ENCODE peak calls at places on chromosomes 1 and 21, in seven cellular contexts. One of them, this sample, is unnamed. For H3K4me1, the result is how much of the 10 kb centered on the place peaks cover.

GRCh38 chr1:68442822-68443556 is 6.8 kb downstream of the RPE65 start:
- DNase-seq in CD8-positive, alpha-beta memory T cell: no peak
- DNase-seq in mesendoderm: peak
- DNase-seq in transverse colon: peak
- DNase-seq in mesenchymal stem cell: peak
- DNase-seq in heart right ventricle: peak
- DNase-seq in pancreas: peak
- DNase-seq in this sample: no peak

GRCh38 chr1:58156124-58156468 is 390.4 kb downstream of the OMA1 start:
- DNase-seq in transverse colon: no peak
- DNase-seq in heart right ventricle: no peak
- DNase-seq in CD8-positive, alpha-beta memory T cell: no peak
- DNase-seq in mesenchymal stem cell: no peak
- DNase-seq in pancreas: no peak
- DNase-seq in mesendoderm: no peak
- DNase-seq in this sample: no peak

GRCh38 chr1:169485427-169486280 is at the start of gene SLC19A2:
- DNase-seq in mesendoderm: peak
- DNase-seq in pancreas: peak
- DNase-seq in transverse colon: peak
- DNase-seq in heart right ventricle: peak
- DNase-seq in CD8-positive, alpha-beta memory T cell: peak
- DNase-seq in mesenchymal stem cell: peak
- DNase-seq in this sample: peak

GRCh38 chr1:116138277-116138792 is 27.1 kb downstream of the MAB21L3 start:
- DNase-seq in CD8-positive, alpha-beta memory T cell: no peak
- DNase-seq in heart right ventricle: no peak
- DNase-seq in mesenchymal stem cell: no peak
- DNase-seq in transverse colon: no peak
- DNase-seq in pancreas: no peak
- DNase-seq in mesendoderm: no peak
- DNase-seq in this sample: no peak

GRCh38 chr1:219177363-219177762 is 3.7 kb downstream of the LYPLAL1 start:
- DNase-seq in mesendoderm: no peak
- DNase-seq in transverse colon: no peak
- DNase-seq in heart right ventricle: no peak
- DNase-seq in pancreas: no peak
- DNase-seq in CD8-positive, alpha-beta memory T cell: no peak
- DNase-seq in mesenchymal stem cell: no peak
- DNase-seq in this sample: no peak

GRCh38 chr1:92987462-92987861 is 26.2 kb upstream of the DIPK1A start:
- DNase-seq in CD8-positive, alpha-beta memory T cell: no peak
- DNase-seq in mesenchymal stem cell: no peak
- DNase-seq in pancreas: no peak
- DNase-seq in mesendoderm: no peak
- DNase-seq in heart right ventricle: no peak
- DNase-seq in transverse colon: no peak
- DNase-seq in this sample: no peak

GRCh38 chr1:182633031-182633430 is 28.8 kb upstream of the RGS16 start:
- DNase-seq in mesendoderm: no peak
- DNase-seq in mesenchymal stem cell: no peak
- DNase-seq in pancreas: no peak
- DNase-seq in transverse colon: no peak
- DNase-seq in CD8-positive, alpha-beta memory T cell: no peak
- DNase-seq in heart right ventricle: no peak
- DNase-seq in this sample: no peak

GRCh38 chr1:243742814-243743213 is 107.2 kb downstream of the AKT3 start:
- DNase-seq in pancreas: no peak
- DNase-seq in transverse colon: no peak
- DNase-seq in heart right ventricle: no peak
- DNase-seq in mesendoderm: no peak
- DNase-seq in CD8-positive, alpha-beta memory T cell: no peak
- DNase-seq in mesenchymal stem cell: peak
- DNase-seq in this sample: no peak

GRCh38 chr1:27392096-27392777 is at the start of gene GPR3:
- DNase-seq in mesenchymal stem cell: peak
- DNase-seq in pancreas: peak
- DNase-seq in mesendoderm: peak
- DNase-seq in heart right ventricle: peak
- DNase-seq in transverse colon: peak
- DNase-seq in CD8-positive, alpha-beta memory T cell: peak
- DNase-seq in this sample: peak

GRCh38 chr1:77824083-77824482 is 44.6 kb downstream of the MIGA1 start:
- DNase-seq in CD8-positive, alpha-beta memory T cell: no peak
- DNase-seq in heart right ventricle: no peak
- DNase-seq in pancreas: no peak
- DNase-seq in transverse colon: no peak
- DNase-seq in mesenchymal stem cell: peak
- DNase-seq in mesendoderm: peak
- DNase-seq in this sample: no peak

GRCh38 chr1:234849824-234850223 is 239.8 kb upstream of the IRF2BP2 start:
- DNase-seq in mesendoderm: no peak
- DNase-seq in mesenchymal stem cell: no peak
- DNase-seq in heart right ventricle: no peak
- DNase-seq in transverse colon: peak
- DNase-seq in pancreas: no peak
- DNase-seq in CD8-positive, alpha-beta memory T cell: no peak
- DNase-seq in this sample: no peak

GRCh38 chr1:16163882-16164820 is 8.3 kb upstream of the EPHA2 start:
- DNase-seq in transverse colon: no peak
- DNase-seq in heart right ventricle: no peak
- DNase-seq in mesenchymal stem cell: peak
- DNase-seq in pancreas: no peak
- DNase-seq in mesendoderm: peak
- DNase-seq in CD8-positive, alpha-beta memory T cell: no peak
- DNase-seq in this sample: no peak

GRCh38 chr1:226664413-226665101 is 74.5 kb downstream of the ITPKB start:
- DNase-seq in mesenchymal stem cell: peak
- DNase-seq in CD8-positive, alpha-beta memory T cell: no peak
- DNase-seq in transverse colon: peak
- DNase-seq in pancreas: peak
- DNase-seq in mesendoderm: peak
- DNase-seq in heart right ventricle: peak
- DNase-seq in this sample: no peak

GRCh38 chr21:37699024-37699770 is 217.1 kb downstream of the KCNJ6 start:
- DNase-seq in heart right ventricle: no peak
- DNase-seq in mesenchymal stem cell: no peak
- DNase-seq in CD8-positive, alpha-beta memory T cell: no peak
- DNase-seq in pancreas: no peak
- DNase-seq in transverse colon: no peak
- DNase-seq in mesendoderm: no peak
- DNase-seq in this sample: no peak

GRCh38 chr1:110554871-110555801 is 36.2 kb upstream of the KCNA10 start:
- DNase-seq in heart right ventricle: peak
- DNase-seq in mesendoderm: peak
- DNase-seq in pancreas: peak
- DNase-seq in mesenchymal stem cell: peak
- DNase-seq in transverse colon: peak
- DNase-seq in CD8-positive, alpha-beta memory T cell: peak
- DNase-seq in this sample: peak

GRCh38 chr1:51671527-51672325 is 54.8 kb downstream of the OSBPL9 start:
- DNase-seq in mesenchymal stem cell: peak
- DNase-seq in heart right ventricle: no peak
- DNase-seq in transverse colon: no peak
- DNase-seq in mesendoderm: peak
- DNase-seq in CD8-positive, alpha-beta memory T cell: no peak
- DNase-seq in pancreas: no peak
- DNase-seq in this sample: no peak

GRCh38 chr1:107963601-107964396 is 1.2 kb downstream of the VAV3 start:
- DNase-seq in CD8-positive, alpha-beta memory T cell: peak
- DNase-seq in transverse colon: peak
- DNase-seq in pancreas: no peak
- DNase-seq in heart right ventricle: peak
- DNase-seq in mesenchymal stem cell: peak
- DNase-seq in mesendoderm: peak
- DNase-seq in this sample: peak

GRCh38 chr1:227934476-227935313 is 13.0 kb downstream of the WNT9A start:
- DNase-seq in pancreas: no peak
- DNase-seq in mesenchymal stem cell: peak
- DNase-seq in heart right ventricle: no peak
- DNase-seq in transverse colon: no peak
- DNase-seq in CD8-positive, alpha-beta memory T cell: peak
- DNase-seq in mesendoderm: peak
- DNase-seq in this sample: no peak

GRCh38 chr1:153933420-153933819 is 10.6 kb upstream of the GATAD2B start:
- DNase-seq in mesenchymal stem cell: no peak
- DNase-seq in heart right ventricle: no peak
- DNase-seq in transverse colon: no peak
- DNase-seq in mesendoderm: no peak
- DNase-seq in pancreas: no peak
- DNase-seq in CD8-positive, alpha-beta memory T cell: peak
- DNase-seq in this sample: no peak

GRCh38 chr1:64308856-64309255 is 105.4 kb downstream of the UBE2U start:
- DNase-seq in transverse colon: no peak
- DNase-seq in heart right ventricle: no peak
- DNase-seq in mesenchymal stem cell: no peak
- DNase-seq in pancreas: no peak
- DNase-seq in mesendoderm: peak
- DNase-seq in CD8-positive, alpha-beta memory T cell: no peak
- DNase-seq in this sample: no peak

GRCh38 chr1:8023995-8024313 is 2.2 kb downstream of the ERRFI1 start:
- DNase-seq in heart right ventricle: no peak
- DNase-seq in pancreas: no peak
- DNase-seq in CD8-positive, alpha-beta memory T cell: no peak
- DNase-seq in transverse colon: no peak
- DNase-seq in mesendoderm: peak
- DNase-seq in mesenchymal stem cell: peak
- DNase-seq in this sample: no peak

GRCh38 chr1:223141021-223141420 is 2.0 kb downstream of the TLR5 start:
- DNase-seq in pancreas: peak
- DNase-seq in mesenchymal stem cell: peak
- DNase-seq in transverse colon: peak
- DNase-seq in mesendoderm: no peak
- DNase-seq in CD8-positive, alpha-beta memory T cell: no peak
- DNase-seq in heart right ventricle: no peak
- DNase-seq in this sample: no peak

GRCh38 chr1:223136086-223136485 is 7.0 kb downstream of the TLR5 start:
- DNase-seq in transverse colon: no peak
- DNase-seq in mesenchymal stem cell: no peak
- DNase-seq in CD8-positive, alpha-beta memory T cell: no peak
- DNase-seq in mesendoderm: peak
- DNase-seq in heart right ventricle: no peak
- DNase-seq in pancreas: no peak
- DNase-seq in this sample: no peak

GRCh38 chr1:223135176-223135575 is 7.9 kb downstream of the TLR5 start:
- DNase-seq in mesendoderm: no peak
- DNase-seq in mesenchymal stem cell: no peak
- DNase-seq in CD8-positive, alpha-beta memory T cell: no peak
- DNase-seq in transverse colon: peak
- DNase-seq in heart right ventricle: no peak
- DNase-seq in pancreas: no peak
- DNase-seq in this sample: peak

GRCh38 chr1:223140551-223140950 is 2.5 kb downstream of the TLR5 start:
- DNase-seq in transverse colon: no peak
- DNase-seq in mesendoderm: no peak
- DNase-seq in CD8-positive, alpha-beta memory T cell: no peak
- DNase-seq in pancreas: no peak
- DNase-seq in heart right ventricle: no peak
- DNase-seq in mesenchymal stem cell: no peak
- DNase-seq in this sample: no peak

GRCh38 chr1:223137402-223138100 is 5.5 kb downstream of the TLR5 start:
- DNase-seq in transverse colon: peak
- DNase-seq in heart right ventricle: no peak
- DNase-seq in mesendoderm: no peak
- DNase-seq in pancreas: no peak
- DNase-seq in mesenchymal stem cell: peak
- DNase-seq in CD8-positive, alpha-beta memory T cell: no peak
- DNase-seq in this sample: peak
- H3K4me1 ChIP-seq in transverse colon: under half
- H3K4me1 ChIP-seq in heart right ventricle: half or more
- H3K4me1 ChIP-seq in mesendoderm: under half
- H3K4me1 ChIP-seq in pancreas: under half
- H3K4me1 ChIP-seq in mesenchymal stem cell: under half
- H3K4me1 ChIP-seq in CD8-positive, alpha-beta memory T cell: under half
- H3K4me1 ChIP-seq in this sample: under half

GRCh38 chr21:44262338-44263048 is 796 bp upstream of the DNMT3L start:
- DNase-seq in mesenchymal stem cell: no peak
- DNase-seq in heart right ventricle: no peak
- DNase-seq in mesendoderm: no peak
- DNase-seq in transverse colon: no peak
- DNase-seq in CD8-positive, alpha-beta memory T cell: no peak
- DNase-seq in pancreas: no peak
- DNase-seq in this sample: no peak
- H3K4me1 ChIP-seq in mesenchymal stem cell: under half
- H3K4me1 ChIP-seq in heart right ventricle: under half
- H3K4me1 ChIP-seq in mesendoderm: under half
- H3K4me1 ChIP-seq in transverse colon: under half
- H3K4me1 ChIP-seq in CD8-positive, alpha-beta memory T cell: under half
- H3K4me1 ChIP-seq in pancreas: under half
- H3K4me1 ChIP-seq in this sample: under half

GRCh38 chr1:214546076-214546475 is 5.3 kb downstream of the PTPN14 start:
- DNase-seq in mesendoderm: no peak
- DNase-seq in mesenchymal stem cell: no peak
- DNase-seq in pancreas: no peak
- DNase-seq in transverse colon: no peak
- DNase-seq in CD8-positive, alpha-beta memory T cell: no peak
- DNase-seq in heart right ventricle: no peak
- DNase-seq in this sample: no peak

GRCh38 chr1:214545293-214545692 is 6.1 kb downstream of the PTPN14 start:
- DNase-seq in CD8-positive, alpha-beta memory T cell: no peak
- DNase-seq in pancreas: no peak
- DNase-seq in transverse colon: no peak
- DNase-seq in mesenchymal stem cell: no peak
- DNase-seq in heart right ventricle: no peak
- DNase-seq in mesendoderm: peak
- DNase-seq in this sample: no peak

GRCh38 chr1:214542275-214543199 is 8.9 kb downstream of the PTPN14 start:
- DNase-seq in transverse colon: no peak
- DNase-seq in mesendoderm: no peak
- DNase-seq in heart right ventricle: no peak
- DNase-seq in mesenchymal stem cell: no peak
- DNase-seq in pancreas: no peak
- DNase-seq in CD8-positive, alpha-beta memory T cell: no peak
- DNase-seq in this sample: no peak

GRCh38 chr1:214546886-214547641 is 4.3 kb downstream of the PTPN14 start:
- DNase-seq in heart right ventricle: no peak
- DNase-seq in pancreas: no peak
- DNase-seq in transverse colon: no peak
- DNase-seq in CD8-positive, alpha-beta memory T cell: no peak
- DNase-seq in mesenchymal stem cell: no peak
- DNase-seq in mesendoderm: no peak
- DNase-seq in this sample: no peak

GRCh38 chr1:214544791-214545190 is 6.6 kb downstream of the PTPN14 start:
- DNase-seq in transverse colon: no peak
- DNase-seq in mesendoderm: no peak
- DNase-seq in CD8-positive, alpha-beta memory T cell: no peak
- DNase-seq in heart right ventricle: no peak
- DNase-seq in mesenchymal stem cell: no peak
- DNase-seq in pancreas: no peak
- DNase-seq in this sample: no peak
- H3K4me1 ChIP-seq in transverse colon: under half
- H3K4me1 ChIP-seq in mesendoderm: under half
- H3K4me1 ChIP-seq in CD8-positive, alpha-beta memory T cell: under half
- H3K4me1 ChIP-seq in heart right ventricle: under half
- H3K4me1 ChIP-seq in mesenchymal stem cell: under half
- H3K4me1 ChIP-seq in pancreas: under half
- H3K4me1 ChIP-seq in this sample: under half

DNA sequence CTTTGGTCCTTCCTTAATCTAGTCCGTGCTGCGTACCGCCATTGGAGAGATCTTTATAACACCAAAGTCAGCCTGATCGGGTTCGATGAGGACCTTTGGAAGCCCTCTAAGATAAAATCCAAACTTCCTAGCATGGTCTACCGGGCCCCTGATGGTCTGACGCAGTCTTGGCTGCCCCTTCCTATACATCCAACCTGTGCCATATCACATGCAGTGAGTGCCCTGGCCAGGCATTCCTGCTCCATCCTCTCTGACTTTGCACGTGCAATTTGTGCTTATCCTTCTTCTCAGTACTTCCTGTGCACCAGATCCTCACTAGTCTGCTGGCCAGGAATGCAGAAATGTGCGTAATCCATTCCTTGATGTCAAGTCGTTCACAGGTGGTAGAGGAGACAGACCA is 45.6 kb downstream of the CFAP57 start:
- DNase-seq in heart right ventricle: no peak
- DNase-seq in CD8-positive, alpha-beta memory T cell: no peak
- DNase-seq in pancreas: no peak
- DNase-seq in mesendoderm: no peak
- DNase-seq in mesenchymal stem cell: no peak
- DNase-seq in transverse colon: no peak
- DNase-seq in this sample: no peak
- H3K4me1 ChIP-seq in heart right ventricle: under half
- H3K4me1 ChIP-seq in CD8-positive, alpha-beta memory T cell: under half
- H3K4me1 ChIP-seq in pancreas: under half
- H3K4me1 ChIP-seq in mesendoderm: under half
- H3K4me1 ChIP-seq in mesenchymal stem cell: under half
- H3K4me1 ChIP-seq in transverse colon: under half
- H3K4me1 ChIP-seq in this sample: under half

This sample was measured in lung.